ENCODE peak calls at places on chromosomes 6 and 20, in five cellular contexts. W is cardiac fibroblast, M is mammary epithelial cell, Q is AG04450, I is fibroblast of lung. A is an unnamed sample.

GRCh38 chr6:138113588-138114210 is 6.5 kb upstream of the PERP start:
- DNase-seq in M (no peak), Q (no peak), W (no peak), I (no peak), A (no peak)

GRCh38 chr20:4602297-4602631 is 119.4 kb upstream of the PRND start:
- DNase-seq in M (no peak), W (no peak), Q (no peak), I (peak; percentile 25), A (no peak)

GRCh38 chr6:15663057-15663638 is 320 bp upstream of the DTNBP1 start:
- DNase-seq in W (peak; percentile 61), I (peak; percentile 55), M (no peak), Q (peak; percentile 11), A (peak; percentile 7)

GRCh38 chr6:56540950-56541600 is 101.6 kb downstream of the DST start:
- DNase-seq in Q (no peak), I (peak; percentile 31), M (no peak), W (no peak), A (no peak)

GRCh38 chr6:131949615-131949908 is 1.6 kb downstream of the CCN2 start:
- DNase-seq in I (peak; percentile 92), M (no peak), Q (peak; percentile 78), W (peak; percentile 93), A (no peak)

GRCh38 chr20:10922941-10923340 is 249.1 kb upstream of the JAG1 start:
- DNase-seq in Q (peak; percentile 91), W (peak; percentile 89), M (peak; percentile 80), I (peak; percentile 96), A (peak; percentile 88)

GRCh38 chr6:20952605-20953004 is 418.3 kb downstream of the CDKAL1 start:
- DNase-seq in I (peak; percentile 89), Q (peak; percentile 7), M (peak; percentile 87), W (peak; percentile 82), A (peak; percentile 80)

GRCh38 chr6:16756660-16757270 is 4.5 kb downstream of the ATXN1 start:
- DNase-seq in W (peak; percentile 43), M (peak; percentile 9), Q (no peak), I (no peak), A (no peak)

GRCh38 chr20:35952480-35953410 is 1.6 kb downstream of the SCAND1 start:
- DNase-seq in I (peak; percentile 44), Q (peak; percentile 23), M (no peak), W (peak; percentile 31), A (no peak)

GRCh38 chr6:154474636-154475428 is 35.7 kb downstream of the CNKSR3 start:
- DNase-seq in M (peak; percentile 83), W (peak; percentile 83), I (peak; percentile 88), Q (no peak), A (peak; percentile 32)

GRCh38 chr6:8268156-8268555 is 165.8 kb upstream of the EEF1E1 start:
- DNase-seq in M (peak; percentile 4), W (no peak), I (no peak), Q (no peak), A (no peak)

GRCh38 chr20:50186987-50187402 is 3.6 kb upstream of the CEBPB start:
- DNase-seq in W (no peak), M (no peak), I (no peak), Q (no peak), A (no peak)

GRCh38 chr6:166344240-166344639 is 1.9 kb upstream of the SFT2D1 start:
- DNase-seq in I (peak; percentile 62), Q (no peak), M (no peak), W (no peak), A (no peak)

GRCh38 chr6:110476046-110476849 is at the start of gene SLC22A16:
- DNase-seq in I (no peak), W (no peak), M (no peak), Q (no peak), A (no peak)

GRCh38 chr6:96059586-96059985 is 43.8 kb downstream of the FUT9 start:
- DNase-seq in M (no peak), W (peak; percentile 1), I (peak; percentile 83), Q (no peak), A (no peak)

GRCh38 chr6:127291495-127291894 is 24.8 kb downstream of the RNF146 start:
- DNase-seq in Q (no peak), M (no peak), W (peak; percentile 18), I (no peak), A (no peak)

GRCh38 chr6:25263602-25264001 is 15.6 kb upstream of the CARMIL1 start:
- DNase-seq in W (peak; percentile 62), Q (no peak), I (peak; percentile 68), M (peak; percentile 68), A (peak; percentile 72)

GRCh38 chr6:161683400-161683799 is 409.5 kb upstream of the AGPAT4 start:
- DNase-seq in W (no peak), I (no peak), M (no peak), Q (no peak), A (no peak)

GRCh38 chr20:36394340-36394965 is 88.3 kb downstream of the DLGAP4 start:
- DNase-seq in I (no peak), W (no peak), M (peak; percentile 42), Q (no peak), A (no peak)

GRCh38 chr6:117907600-117908245 is 659 bp downstream of the SLC35F1 start:
- DNase-seq in W (no peak), I (peak; percentile 6), Q (no peak), M (no peak), A (no peak)

GRCh38 chr20:38156888-38157634 is 8.0 kb downstream of the TGM2 start:
- DNase-seq in I (peak; percentile 66), M (peak; percentile 32), Q (no peak), W (peak; percentile 15), A (no peak)

GRCh38 chr6:10410214-10410873 is 4.5 kb downstream of the TFAP2A start:
- DNase-seq in W (no peak), I (no peak), Q (no peak), M (peak; percentile 25), A (no peak)

GRCh38 chr6:138986578-138986977 is 1.5 kb downstream of the REPS1 start:
- DNase-seq in I (peak; percentile 52), M (peak; percentile 34), Q (no peak), W (no peak), A (no peak)

GRCh38 chr20:63582382-63583063 is 8.5 kb upstream of the HELZ2 start:
- DNase-seq in W (no peak), Q (no peak), I (no peak), M (no peak), A (no peak)
- H3K4me3 ChIP-seq in W (no peak overlapping the region), Q (no peak overlapping the region), I (no peak overlapping the region), M (no peak overlapping the region), A (no peak overlapping the region)

GRCh38 chr20:58892126-58892931 is 39.8 kb downstream of the GNAS start:
- DNase-seq in W (peak; percentile 61), I (peak; percentile 73), M (peak; percentile 39), Q (no peak), A (no peak)
- TF ChIP-seq CTCF in W (no peak), I (no peak), M (peak; percentile 20), Q (no peak), A (no peak)

DNA sequence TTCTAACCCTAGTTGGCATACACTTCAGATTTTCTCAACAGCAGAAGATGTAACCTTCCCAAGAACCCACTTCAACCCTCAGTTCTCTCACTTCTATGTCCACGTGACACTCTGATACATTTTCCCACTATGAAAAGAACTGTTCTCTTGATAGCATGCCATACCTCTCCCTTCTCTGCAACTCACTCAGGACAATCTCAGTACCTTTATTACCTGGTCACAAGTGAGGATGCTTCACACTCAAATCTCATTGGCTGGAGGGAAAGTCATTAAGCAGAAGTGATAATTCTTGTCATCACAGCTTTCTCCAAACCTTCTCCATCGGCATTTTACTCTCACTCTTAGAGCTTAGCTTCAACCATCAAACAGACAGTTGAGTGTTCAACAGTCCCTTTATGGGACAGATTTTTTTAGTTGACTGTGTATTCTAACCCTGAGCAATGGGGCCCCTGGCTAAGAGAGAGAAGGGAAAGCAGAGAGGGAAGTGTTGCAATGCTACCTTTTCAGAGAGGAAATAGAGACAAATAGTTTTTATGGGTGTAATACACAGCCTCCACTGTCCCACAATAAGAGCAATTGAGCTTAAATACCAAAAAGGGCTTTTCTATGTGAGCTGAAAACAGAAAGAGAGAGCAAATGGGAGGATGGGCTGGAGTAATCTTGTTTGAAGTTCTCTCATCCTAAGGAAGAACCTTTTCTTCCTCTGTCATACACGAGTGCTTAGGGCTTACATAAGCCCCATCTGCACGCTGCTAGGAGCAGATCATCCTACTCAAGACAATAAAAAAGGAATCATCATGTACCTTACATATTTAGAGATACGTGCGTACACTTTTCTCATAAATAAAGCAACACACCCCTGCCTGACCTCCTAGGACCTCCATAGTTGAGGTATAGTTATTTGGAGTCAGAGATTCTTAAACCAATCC is 16.0 kb downstream of the HLA-DPA1 start:
- DNase-seq in Q (no peak), M (no peak), W (no peak), I (no peak), A (no peak)
- H3K4me3 ChIP-seq in Q (no peak overlapping the region), M (no peak overlapping the region), W (no peak overlapping the region), I (no peak overlapping the region), A (no peak overlapping the region)

DNA sequence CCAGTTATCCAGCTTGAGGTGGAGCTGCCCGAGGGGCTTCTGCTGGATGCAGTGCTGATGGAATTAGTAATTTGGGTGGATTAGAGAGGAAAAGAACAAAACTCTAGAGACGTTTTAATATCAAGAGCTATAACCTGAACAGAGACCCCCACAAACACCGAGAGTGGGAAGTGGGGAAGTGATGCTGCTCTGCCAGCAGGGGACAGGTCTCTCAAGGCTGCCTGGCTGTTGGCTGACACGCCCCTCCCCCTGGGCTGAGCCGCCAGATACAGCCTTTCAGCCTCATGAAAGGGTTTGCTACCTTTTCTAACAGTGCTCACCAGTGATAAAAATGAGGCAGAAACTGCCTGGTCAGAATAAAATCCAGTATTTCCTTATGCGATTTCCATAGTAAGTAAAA is 9.6 kb downstream of the LEMD2 start:
- DNase-seq in M (no peak), W (no peak), Q (no peak), I (no peak), A (no peak)
- TF ChIP-seq CTCF in M (no peak), W (no peak), Q (no peak), I (peak; percentile 5), A (peak; percentile 13)